ENCODE peak calls at places on chromosomes 16 and 17, in six cellular contexts. D is cardiac fibroblast, U is AG04450, O is thoracic aorta, M is prostate gland, F is lower leg skin. P is an unnamed sample.

GRCh38 chr17:76262732-76263344 is 2.3 kb upstream of the UBALD2 start:
- DNase-seq in D (no peak), U (no peak), O (no peak), M (peak), F (no peak), P (no peak)

GRCh38 chr17:17191346-17191792 is 14.8 kb downstream of the PLD6 start:
- DNase-seq in D (peak), U (peak), O (no peak), M (no peak), F (no peak), P (no peak)

GRCh38 chr17:50029185-50029584 is 26.7 kb upstream of the ITGA3 start:
- DNase-seq in D (no peak), U (no peak), O (no peak), M (no peak), F (peak), P (no peak)

GRCh38 chr16:65889533-65889966 is 476.9 kb upstream of the CDH5 start:
- DNase-seq in D (peak), U (no peak), O (no peak), M (peak), F (no peak), P (peak)

GRCh38 chr17:39671651-39672521 is 3.6 kb downstream of the PNMT start:
- DNase-seq in D (peak), U (no peak), O (no peak), M (peak), F (no peak), P (peak)

GRCh38 chr16:46976550-46976949 is 3.1 kb upstream of the DNAJA2 start:
- DNase-seq in D (no peak), U (no peak), O (no peak), M (peak), F (no peak), P (peak)

GRCh38 chr16:49278944-49279725 is 2.5 kb downstream of the CBLN1 start:
- DNase-seq in D (no peak), U (no peak), O (no peak), M (no peak), F (no peak), P (no peak)

GRCh38 chr17:72726936-72727335 is 365.6 kb downstream of the SLC39A11 start:
- DNase-seq in D (no peak), U (no peak), O (no peak), M (no peak), F (no peak), P (no peak)

GRCh38 chr17:19867654-19868395 is at the start of gene ULK2:
- DNase-seq in D (peak), U (peak), O (no peak), M (peak), F (peak), P (peak)

GRCh38 chr17:3732171-3732570 is 8.5 kb downstream of the HASPIN start:
- DNase-seq in D (peak), U (no peak), O (no peak), M (no peak), F (no peak), P (no peak)

GRCh38 chr16:19309178-19309577 is 23.6 kb downstream of the CLEC19A start:
- DNase-seq in D (no peak), U (no peak), O (no peak), M (no peak), F (peak), P (no peak)

GRCh38 chr17:65074778-65075250 is 18.3 kb upstream of the GNA13 start:
- DNase-seq in D (peak), U (peak), O (no peak), M (peak), F (no peak), P (no peak)

GRCh38 chr17:57870283-57870635 is 20.4 kb upstream of the MRPS23 start:
- DNase-seq in D (no peak), U (no peak), O (no peak), M (no peak), F (no peak), P (no peak)

GRCh38 chr16:8720967-8721692 is 46.7 kb downstream of the ABAT start:
- DNase-seq in D (no peak), U (no peak), O (no peak), M (no peak), F (no peak), P (no peak)

GRCh38 chr17:36773039-36773438 is 164.2 kb upstream of the LHX1 start:
- DNase-seq in D (no peak), U (no peak), O (no peak), M (no peak), F (no peak), P (no peak)

GRCh38 chr17:36768355-36768754 is 167.0 kb downstream of the MRM1 start:
- DNase-seq in D (no peak), U (no peak), O (no peak), M (no peak), F (no peak), P (no peak)
- TF ChIP-seq CTCF in D (no peak), U (peak), O (no peak), M (no peak), F (no peak), P (peak)

GRCh38 chr17:11981862-11982261 is 15.4 kb downstream of the ZNF18 start:
- DNase-seq in D (no peak), U (no peak), O (no peak), M (no peak), F (no peak), P (no peak)

GRCh38 chr17:11986179-11986938 is 10.9 kb downstream of the ZNF18 start:
- DNase-seq in D (no peak), U (no peak), O (no peak), M (peak), F (no peak), P (no peak)

GRCh38 chr17:11979795-11980194 is 17.5 kb downstream of the ZNF18 start:
- DNase-seq in D (no peak), U (no peak), O (no peak), M (no peak), F (no peak), P (no peak)

DNA sequence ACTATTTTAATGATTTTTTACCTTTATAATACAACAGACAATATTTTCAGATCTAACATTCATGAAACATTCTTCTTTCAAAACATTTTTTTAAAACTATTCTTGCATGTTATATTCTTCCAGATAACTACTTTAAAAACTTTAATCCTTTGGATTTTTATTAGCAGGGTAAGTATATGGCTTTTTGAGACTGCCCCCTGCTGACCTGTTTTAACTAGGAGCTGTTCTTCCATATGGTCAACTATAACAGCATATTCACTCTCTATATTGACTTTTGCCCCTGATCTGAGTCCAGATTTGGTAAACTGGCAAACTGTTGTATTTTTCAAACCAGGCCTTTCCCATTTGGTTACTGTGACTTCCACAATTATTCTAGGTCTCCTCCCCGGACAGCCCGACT is 16.5 kb downstream of the ZNF18 start:
- DNase-seq in D (peak), U (no peak), O (no peak), M (no peak), F (no peak), P (peak)
- TF ChIP-seq CTCF in D (peak), U (peak), O (no peak), M (no peak), F (no peak), P (peak)

GRCh38 chr17:55749985-55750384 is 866 bp upstream of the PCTP start:
- DNase-seq in D (no peak), U (no peak), O (no peak), M (no peak), F (no peak), P (no peak)

GRCh38 chr17:55747209-55747608 is 3.6 kb upstream of the PCTP start:
- DNase-seq in D (no peak), U (no peak), O (no peak), M (no peak), F (no peak), P (no peak)

GRCh38 chr17:55746466-55746865 is 4.4 kb upstream of the PCTP start:
- DNase-seq in D (no peak), U (no peak), O (no peak), M (no peak), F (no peak), P (no peak)

GRCh38 chr17:55751720-55752250 is 934 bp downstream of the PCTP start:
- DNase-seq in D (no peak), U (no peak), O (no peak), M (no peak), F (no peak), P (no peak)

DNA sequence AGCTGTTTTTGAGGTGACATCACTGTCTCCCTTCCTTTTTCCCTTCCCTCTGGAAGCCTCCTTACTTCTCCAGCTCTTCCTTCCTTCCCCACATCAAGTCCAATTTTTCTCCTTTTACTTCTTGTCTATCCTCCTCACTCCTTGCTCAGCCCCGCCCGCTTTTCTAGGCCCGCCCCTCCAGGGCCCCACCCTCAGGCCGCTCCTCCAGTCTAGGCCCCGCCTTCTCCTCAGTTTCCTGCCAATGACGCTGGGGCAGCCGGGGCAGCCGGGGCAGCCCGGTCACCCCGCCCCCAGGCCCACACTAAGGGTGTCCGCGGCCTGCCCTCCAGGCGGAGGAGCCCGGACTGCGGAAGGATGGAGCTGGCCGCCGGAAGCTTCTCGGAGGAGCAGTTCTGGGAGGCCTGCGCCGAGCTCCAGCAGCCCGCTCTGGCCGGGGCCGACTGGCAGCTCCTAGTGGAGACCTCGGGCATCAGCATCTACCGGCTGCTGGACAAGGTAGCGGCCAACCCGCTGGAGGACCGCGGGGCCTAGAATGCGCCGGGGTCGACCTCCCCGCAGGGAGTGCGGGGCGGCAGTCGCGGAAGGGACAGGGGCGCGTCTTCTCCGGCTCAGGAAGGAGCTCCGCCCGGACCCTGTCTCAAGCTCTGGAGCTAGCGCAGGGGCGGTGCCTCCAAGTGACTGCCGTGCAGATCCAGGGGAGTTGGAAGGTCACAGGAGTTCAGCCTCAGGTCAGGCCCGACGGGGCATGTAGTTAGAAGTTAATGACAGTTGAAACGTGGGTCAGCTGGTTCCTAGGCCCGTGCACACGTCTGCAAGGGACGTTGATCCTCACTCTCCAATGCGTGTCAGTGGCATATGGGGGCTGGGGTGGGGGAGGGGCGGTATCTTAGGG is at the start of gene PCTP:
- DNase-seq in D (peak), U (peak), O (peak), M (peak), F (peak), P (peak)
- TF ChIP-seq CTCF in D (peak), U (peak), O (peak), M (peak), F (no peak), P (peak)

DNA sequence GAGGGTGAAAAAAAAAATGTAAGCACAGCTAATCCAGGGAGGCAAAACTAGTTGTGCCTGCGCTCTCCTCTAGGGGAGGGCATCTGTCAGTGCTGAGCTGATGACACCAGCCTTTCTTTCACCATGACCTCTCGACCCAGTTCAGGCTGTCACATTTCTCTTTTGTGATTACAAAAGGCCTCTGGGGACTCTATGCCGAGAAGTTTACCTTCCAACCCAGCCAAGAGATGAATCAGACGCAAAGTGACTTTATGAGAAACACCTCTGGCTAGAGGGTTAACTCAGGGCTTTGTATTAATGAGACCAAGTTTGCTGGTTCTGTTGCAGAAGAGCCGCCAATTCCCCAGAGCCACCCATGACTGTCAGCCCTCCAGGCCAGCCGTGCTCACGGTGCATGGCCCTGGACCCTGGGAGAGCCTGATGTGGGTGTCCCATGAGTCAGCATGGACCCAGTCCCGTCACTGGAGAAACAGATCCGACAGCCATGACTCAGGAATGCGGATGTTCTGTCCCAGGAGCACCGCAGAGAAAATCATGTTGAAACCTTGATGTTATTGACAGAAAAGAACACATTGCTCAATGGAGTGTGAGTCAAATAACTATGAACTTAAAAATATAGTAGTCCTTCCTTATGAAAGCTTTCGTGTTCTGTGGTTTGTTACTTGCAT is 437.2 kb downstream of the HS3ST3B1 start:
- DNase-seq in D (peak), U (peak), O (peak), M (peak), F (peak), P (peak)
- TF ChIP-seq CTCF in D (peak), U (peak), O (no peak), M (peak), F (no peak), P (peak)

GRCh38 chr16:1158456-1159324 is 5.8 kb downstream of the CACNA1H start:
- DNase-seq in D (peak), U (no peak), O (no peak), M (no peak), F (no peak), P (no peak)

GRCh38 chr16:1156111-1156982 is 3.4 kb downstream of the CACNA1H start:
- DNase-seq in D (no peak), U (no peak), O (no peak), M (no peak), F (no peak), P (no peak)

GRCh38 chr16:1156983-1157638 is 4.2 kb downstream of the CACNA1H start:
- DNase-seq in D (no peak), U (no peak), O (no peak), M (no peak), F (no peak), P (no peak)

GRCh38 chr16:1159325-1159972 is 6.5 kb downstream of the CACNA1H start:
- DNase-seq in D (no peak), U (no peak), O (no peak), M (no peak), F (no peak), P (no peak)

DNA sequence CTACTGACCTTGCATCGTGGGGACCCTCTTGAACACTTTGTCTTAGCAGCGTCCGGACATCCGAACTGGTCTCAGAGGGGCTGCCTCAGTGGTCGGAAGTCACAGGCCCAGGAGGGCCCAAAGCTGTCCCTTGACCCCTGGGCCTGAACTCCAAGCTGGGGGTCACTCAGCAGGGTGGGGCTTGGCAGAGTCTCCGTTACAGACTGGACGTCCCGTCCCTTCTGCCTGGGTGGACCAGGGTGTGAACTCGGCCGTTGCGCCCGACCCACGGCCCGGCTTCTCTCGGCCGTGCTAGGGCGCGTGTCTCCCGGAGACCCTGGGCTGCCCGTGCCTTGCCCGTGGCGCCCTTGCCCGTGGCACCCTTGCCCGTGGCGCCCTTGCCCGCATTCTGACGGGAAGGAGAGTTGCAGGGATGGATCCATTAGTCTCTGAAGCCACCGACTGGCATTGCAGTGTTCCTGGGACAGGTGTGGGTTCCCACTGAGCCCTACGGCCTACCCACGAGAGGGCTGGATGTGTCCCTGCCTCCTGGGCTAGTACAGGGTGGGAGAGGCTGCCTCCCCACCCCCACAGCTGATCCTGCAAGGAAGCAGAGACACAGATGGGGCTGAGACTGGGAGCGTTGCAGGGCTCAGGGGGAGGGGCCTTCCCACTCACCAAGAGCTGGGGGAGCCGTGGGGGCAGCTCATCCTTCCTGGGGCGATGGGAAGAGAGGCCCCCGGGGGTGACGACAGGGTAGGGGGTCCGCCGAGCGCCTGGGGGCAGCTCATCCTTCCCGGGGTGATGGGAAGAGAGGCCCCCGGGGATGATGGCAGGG is 4.9 kb downstream of the CACNA1H start:
- DNase-seq in D (no peak), U (no peak), O (no peak), M (no peak), F (no peak), P (no peak)
- TF ChIP-seq CTCF in D (no peak), U (no peak), O (no peak), M (no peak), F (no peak), P (no peak)

DNA sequence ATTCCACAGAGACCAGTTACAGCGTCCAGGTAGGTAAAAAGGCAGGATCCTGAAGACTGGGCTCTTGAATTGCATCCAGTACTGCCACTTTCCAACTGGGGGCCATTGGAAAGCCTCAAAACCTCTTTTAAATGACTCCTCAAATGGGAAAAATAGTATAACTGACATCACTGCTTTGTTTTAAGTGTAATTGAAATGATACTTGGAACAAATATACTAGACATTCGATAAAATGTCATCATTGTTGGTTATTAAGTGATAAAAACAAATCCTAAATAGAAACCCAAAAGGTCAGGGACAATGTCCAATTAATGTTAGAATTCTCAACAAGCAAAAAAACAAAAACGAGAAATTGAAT is 1.2 kb upstream of the COTL1 start:
- DNase-seq in D (no peak), U (no peak), O (no peak), M (no peak), F (no peak), P (no peak)
- TF ChIP-seq CTCF in D (no peak), U (no peak), O (no peak), M (no peak), F (no peak), P (no peak)

GRCh38 chr16:57411362-57411976 is 6.9 kb downstream of the CCL17 start:
- DNase-seq in D (no peak), U (no peak), O (no peak), M (no peak), F (no peak), P (no peak)

GRCh38 chr16:57407521-57408353 is 3.2 kb downstream of the CCL17 start:
- DNase-seq in D (no peak), U (no peak), O (no peak), M (no peak), F (no peak), P (no peak)

GRCh38 chr16:57409065-57409464 is 4.5 kb downstream of the CCL17 start:
- DNase-seq in D (no peak), U (no peak), O (no peak), M (no peak), F (no peak), P (no peak)

GRCh38 chr16:57412584-57412983 is 8.0 kb downstream of the CCL17 start:
- DNase-seq in D (no peak), U (no peak), O (no peak), M (no peak), F (no peak), P (no peak)

GRCh38 chr16:57409870-57410585 is 5.5 kb downstream of the CCL17 start:
- DNase-seq in D (peak), U (no peak), O (no peak), M (no peak), F (no peak), P (peak)
- TF ChIP-seq CTCF in D (no peak), U (no peak), O (no peak), M (no peak), F (no peak), P (no peak)

DNA sequence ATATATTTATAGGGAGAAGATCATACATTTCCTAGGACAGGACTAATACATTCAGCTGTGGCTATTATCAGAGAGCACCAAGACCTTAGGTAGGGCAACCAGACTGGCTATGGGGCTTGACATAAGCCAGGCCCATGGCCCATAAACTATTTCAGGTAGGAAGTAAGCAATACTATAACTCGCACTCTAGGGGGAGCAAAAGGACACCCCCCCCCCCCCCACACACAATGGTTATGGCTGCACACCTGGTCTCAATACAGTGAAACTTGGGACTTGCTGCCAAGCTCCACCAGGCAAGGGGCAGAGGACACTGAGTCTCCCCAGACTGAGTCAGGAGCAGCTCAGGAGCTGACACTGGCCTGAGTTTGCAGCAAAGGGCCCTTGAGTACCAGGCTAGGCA is 348.9 kb upstream of the ASIC2 start:
- DNase-seq in D (no peak), U (no peak), O (no peak), M (no peak), F (no peak), P (no peak)
- TF ChIP-seq CTCF in D (no peak), U (no peak), O (no peak), M (no peak), F (no peak), P (no peak)

P was measured in MCF 10A.